ENCODE peak calls at places on chromosomes 4 and X, in seven cellular contexts. X is GM12892, V is K562, M is SK-N-SH, I is GM12878, S is H1, D is HepG2. R is an unnamed sample.

GRCh38 chrX:102345916-102346315 is 93.9 kb downstream of the NXF2B start:
- DNase-seq in X (no peak), V (peak; percentile 45), M (peak; percentile 61), I (no peak), S (peak; percentile 67), D (peak; percentile 6), R (peak; percentile 0)

GRCh38 chr4:89022426-89023128 is 34.4 kb downstream of the FAM13A start:
- DNase-seq in X (no peak), V (no peak), M (no peak), I (no peak), S (no peak), D (no peak), R (no peak)

GRCh38 chr4:82713856-82714255 is 84.7 kb downstream of the SCD5 start:
- DNase-seq in X (no peak), V (no peak), M (no peak), I (no peak), S (no peak), D (no peak), R (no peak)

GRCh38 chr4:15920723-15921591 is 17.6 kb downstream of the FGFBP1 start:
- DNase-seq in X (no peak), V (no peak), M (no peak), I (no peak), S (no peak), D (no peak), R (no peak)

GRCh38 chr4:41437264-41437566 is 100.7 kb upstream of the LIMCH1 start:
- DNase-seq in X (no peak), V (no peak), M (no peak), I (no peak), S (no peak), D (no peak), R (no peak)

GRCh38 chrX:13007519-13008188 is 32.7 kb downstream of the TMSB4X start:
- DNase-seq in X (no peak), V (no peak), M (no peak), I (no peak), S (no peak), D (no peak), R (no peak)

GRCh38 chrX:119784747-119785446 is 6.5 kb downstream of the RPL39 start:
- DNase-seq in X (no peak), V (peak; percentile 37), M (peak; percentile 47), I (no peak), S (peak; percentile 51), D (no peak), R (no peak)

GRCh38 chrX:50680990-50681389 is 133.0 kb downstream of the SHROOM4 start:
- DNase-seq in X (no peak), V (peak; percentile 6), M (peak; percentile 6), I (no peak), S (peak; percentile 48), D (no peak), R (no peak)

GRCh38 chr4:187378441-187378840 is 617.1 kb upstream of the ZFP42 start:
- DNase-seq in X (no peak), V (no peak), M (no peak), I (no peak), S (no peak), D (no peak), R (no peak)

GRCh38 chrX:116667346-116667745 is 204.6 kb upstream of the CT83 start:
- DNase-seq in X (no peak), V (no peak), M (no peak), I (no peak), S (no peak), D (no peak), R (no peak)

GRCh38 chr4:141427726-141428296 is 207.1 kb downstream of the ZNF330 start:
- DNase-seq in X (no peak), V (no peak), M (no peak), I (no peak), S (no peak), D (no peak), R (no peak)

GRCh38 chr4:20253272-20253798 is 1.6 kb downstream of the SLIT2 start:
- DNase-seq in X (peak; percentile 5), V (no peak), M (no peak), I (no peak), S (no peak), D (no peak), R (no peak)

GRCh38 chr4:20251796-20252655 is at the start of gene SLIT2:
- DNase-seq in X (peak; percentile 47), V (peak; percentile 47), M (peak; percentile 96), I (no peak), S (peak; percentile 93), D (peak; percentile 47), R (peak; percentile 60)

GRCh38 chr4:20252656-20253271 is 1.1 kb downstream of the SLIT2 start:
- DNase-seq in X (no peak), V (no peak), M (peak; percentile 55), I (no peak), S (peak; percentile 66), D (no peak), R (peak; percentile 8)

GRCh38 chr4:20249333-20249732 is 2.4 kb upstream of the SLIT2 start:
- DNase-seq in X (no peak), V (no peak), M (peak; percentile 51), I (no peak), S (no peak), D (no peak), R (no peak)

DNA sequence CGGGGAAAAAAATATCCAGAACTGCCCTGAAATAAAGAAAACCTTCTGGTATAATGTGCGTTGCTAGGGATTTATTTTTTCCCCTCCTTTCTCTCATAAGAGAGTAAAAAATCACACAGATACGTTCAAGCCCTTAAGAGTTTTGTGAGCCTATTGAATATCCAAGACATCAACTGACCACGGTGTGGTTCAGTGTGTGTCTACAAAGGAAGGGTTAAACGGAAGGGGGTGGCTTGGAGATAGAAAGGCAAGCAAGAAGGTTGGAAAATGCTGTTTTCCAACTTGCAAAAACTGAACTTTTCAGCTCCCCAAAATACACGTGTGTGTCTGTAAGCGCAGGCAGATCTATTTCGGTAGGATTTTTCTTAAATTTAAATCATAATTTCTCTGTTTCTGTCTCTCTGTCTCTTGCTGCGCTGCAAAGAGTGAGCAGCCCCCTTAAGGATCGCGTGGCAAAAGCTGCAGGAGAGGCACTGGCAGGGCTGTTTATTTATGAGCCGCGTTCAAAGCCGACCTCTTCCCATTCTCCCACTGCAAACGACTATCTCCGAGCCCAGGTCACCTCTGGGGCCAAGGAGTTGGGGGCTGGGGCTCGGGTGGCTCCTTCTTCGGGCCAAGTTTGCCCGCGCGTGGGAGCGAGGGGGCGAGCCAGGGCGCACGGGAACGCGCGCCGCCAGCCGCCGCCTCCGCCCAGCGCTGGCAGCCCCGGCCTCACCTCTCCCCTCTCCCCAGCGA is 477 bp upstream of the SLIT2 start:
- DNase-seq in X (no peak), V (no peak), M (no peak), I (no peak), S (no peak), D (no peak), R (no peak)
- TF ChIP-seq TAF1 in X (no peak), V (no peak), M (no peak), I (no peak), S (no peak), D (no peak), R (no peak)

GRCh38 chrX:132216806-132217202 is 2.4 kb downstream of the RAP2C start:
- DNase-seq in X (no peak), V (no peak), M (no peak), I (no peak), S (no peak), D (no peak), R (no peak)

GRCh38 chrX:132218100-132218807 is 993 bp downstream of the RAP2C start:
- DNase-seq in X (peak; percentile 61), V (peak; percentile 85), M (peak; percentile 93), I (peak; percentile 45), S (peak; percentile 66), D (peak; percentile 73), R (peak; percentile 61)

GRCh38 chrX:132216283-132216682 is 3.0 kb downstream of the RAP2C start:
- DNase-seq in X (no peak), V (no peak), M (no peak), I (no peak), S (no peak), D (no peak), R (no peak)

GRCh38 chrX:132217203-132218073 is 1.8 kb downstream of the RAP2C start:
- DNase-seq in X (peak; percentile 43), V (peak; percentile 74), M (peak; percentile 77), I (peak; percentile 57), S (peak; percentile 66), D (peak; percentile 77), R (peak; percentile 45)

DNA sequence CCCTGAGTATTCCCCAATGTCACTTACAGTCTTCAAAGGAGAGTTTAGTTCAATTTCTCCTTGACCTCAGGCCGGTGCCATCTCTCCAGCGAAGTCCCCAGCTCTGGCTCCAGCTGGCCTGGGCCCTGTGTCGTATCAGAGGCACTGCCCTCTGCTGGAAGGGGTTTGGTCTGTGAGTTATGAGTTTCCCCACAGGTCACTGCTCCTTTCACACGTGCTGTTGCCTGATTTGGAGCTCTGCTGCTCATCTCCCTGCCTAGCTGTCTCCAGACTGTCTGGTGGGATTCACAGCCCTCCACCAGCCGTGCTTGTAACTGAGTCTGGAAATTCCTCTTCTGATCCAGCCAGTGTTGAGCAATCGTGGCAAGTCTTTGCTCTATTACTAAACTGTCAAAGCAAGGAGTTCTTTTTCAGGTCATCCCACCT is at the start of gene RAP2C:
- DNase-seq in X (peak; percentile 26), V (peak; percentile 59), M (peak; percentile 74), I (no peak), S (peak; percentile 52), D (peak; percentile 77), R (peak; percentile 14)
- TF ChIP-seq TAF1 in X (no peak), V (peak; percentile 41), M (no peak), I (no peak), S (peak; percentile 42), D (no peak), R (no peak)

GRCh38 chr4:150006197-150006596 is 72.0 kb upstream of the DCLK2 start:
- DNase-seq in X (no peak), V (no peak), M (no peak), I (no peak), S (no peak), D (no peak), R (no peak)

GRCh38 chr4:150001815-150002214 is 76.4 kb upstream of the DCLK2 start:
- DNase-seq in X (no peak), V (no peak), M (no peak), I (no peak), S (no peak), D (no peak), R (no peak)

GRCh38 chr4:150002561-150002960 is 75.7 kb upstream of the DCLK2 start:
- DNase-seq in X (no peak), V (no peak), M (no peak), I (no peak), S (no peak), D (no peak), R (no peak)

GRCh38 chr4:150005537-150005936 is 72.7 kb upstream of the DCLK2 start:
- DNase-seq in X (no peak), V (no peak), M (no peak), I (no peak), S (no peak), D (no peak), R (no peak)

DNA sequence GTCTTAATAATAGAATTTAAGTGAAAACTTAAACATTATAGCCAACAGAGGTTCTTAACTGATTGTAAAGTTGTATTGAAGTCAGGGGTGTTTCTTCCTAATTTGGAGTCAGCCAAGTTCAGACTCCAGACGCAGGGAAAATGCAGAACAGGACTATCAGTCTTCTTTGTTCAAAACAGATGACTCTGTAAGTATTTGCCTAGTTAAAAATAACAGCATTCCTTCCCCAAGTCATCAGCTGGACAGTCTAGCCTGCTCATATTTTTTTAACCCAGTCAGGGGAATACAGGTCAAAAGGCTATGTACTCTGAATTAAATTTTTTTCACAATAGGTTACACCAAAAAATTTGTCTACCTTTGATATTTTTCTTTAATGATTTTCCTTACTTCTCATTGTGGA is 73.8 kb upstream of the DCLK2 start:
- DNase-seq in X (no peak), V (no peak), M (no peak), I (no peak), S (no peak), D (no peak), R (no peak)
- TF ChIP-seq TAF1 in X (no peak), V (no peak), M (no peak), I (no peak), S (no peak), D (no peak), R (no peak)

GRCh38 chr4:835148-836002 is 9.4 kb upstream of the CPLX1 start:
- DNase-seq in X (no peak), V (no peak), M (peak; percentile 77), I (no peak), S (no peak), D (peak; percentile 30), R (no peak)
- TF ChIP-seq TAF1 in X (no peak), V (no peak), M (no peak), I (no peak), S (no peak), D (no peak), R (no peak)